ENCODE peak calls at places on chromosome X, in four cellular contexts. E is adipocyte, K is fibroblast of lung, Y is PC-3. Z is an unnamed sample. For H3K36me3, the result is how much of the 10 kb centered on the place peaks cover.

GRCh38 chrX:122087353-122087752 is 1039.9 kb downstream of the GLUD2 start:
- DNase-seq in E (peak), K (no peak), Y (no peak), Z (no peak)

GRCh38 chrX:20595928-20596550 is 329.3 kb upstream of the RPS6KA3 start:
- DNase-seq in E (peak), K (peak), Y (peak), Z (no peak)

GRCh38 chrX:40174594-40175415 is 77.0 kb upstream of the BCOR start:
- DNase-seq in E (peak), K (peak), Y (peak), Z (peak)

GRCh38 chrX:20974326-20974725 is 399.9 kb upstream of the CNKSR2 start:
- DNase-seq in E (peak), K (peak), Y (peak), Z (no peak)

GRCh38 chrX:139739138-139739537 is 31.2 kb upstream of the MCF2 start:
- DNase-seq in E (peak), K (peak), Y (peak), Z (no peak)

GRCh38 chrX:9558615-9559014 is 93.8 kb downstream of the TBL1X start:
- DNase-seq in E (no peak), K (no peak), Y (no peak), Z (no peak)

GRCh38 chrX:13685126-13685763 is 3.7 kb upstream of the RAB9A start:
- DNase-seq in E (peak), K (peak), Y (peak), Z (no peak)

GRCh38 chrX:9873952-9874351 is 87.7 kb downstream of the SHROOM2 start:
- DNase-seq in E (peak), K (no peak), Y (peak), Z (no peak)

GRCh38 chrX:70009970-70010369 is 39.8 kb downstream of the AWAT2 start:
- DNase-seq in E (no peak), K (no peak), Y (no peak), Z (no peak)

GRCh38 chrX:43949669-43950068 is 23.5 kb downstream of the NDP start:
- DNase-seq in E (peak), K (no peak), Y (peak), Z (peak)

GRCh38 chrX:10015711-10016515 is 48.8 kb downstream of the CLDN34 start:
- DNase-seq in E (peak), K (peak), Y (peak), Z (peak)

GRCh38 chrX:56600141-56600540 is 36.7 kb downstream of the UBQLN2 start:
- DNase-seq in E (no peak), K (peak), Y (no peak), Z (no peak)

GRCh38 chrX:45907776-45908175 is 637.4 kb downstream of the ZNF674 start:
- DNase-seq in E (no peak), K (no peak), Y (no peak), Z (no peak)

GRCh38 chrX:77174680-77175336 is 272.4 kb upstream of the FGF16 start:
- DNase-seq in E (no peak), K (no peak), Y (peak), Z (no peak)

GRCh38 chrX:2497961-2498780 is 2.6 kb downstream of the DHRSX start:
- DNase-seq in E (peak), K (peak), Y (no peak), Z (no peak)

GRCh38 chrX:152930516-152930915 is 32.6 kb downstream of the ZNF185 start:
- DNase-seq in E (no peak), K (no peak), Y (no peak), Z (no peak)

GRCh38 chrX:74593593-74593992 is 20.8 kb downstream of the RLIM start:
- DNase-seq in E (peak), K (no peak), Y (no peak), Z (no peak)

GRCh38 chrX:15244421-15244820 is 25.5 kb downstream of the ASB9 start:
- DNase-seq in E (no peak), K (no peak), Y (no peak), Z (no peak)

GRCh38 chrX:46257451-46257879 is 287.8 kb downstream of the ZNF674 start:
- DNase-seq in E (no peak), K (no peak), Y (peak), Z (no peak)

GRCh38 chrX:132401935-132402334 is 86.9 kb downstream of the MBNL3 start:
- DNase-seq in E (no peak), K (peak), Y (peak), Z (no peak)

GRCh38 chrX:79081895-79082512 is 62.5 kb upstream of the GPR174 start:
- DNase-seq in E (peak), K (peak), Y (peak), Z (no peak)

GRCh38 chrX:9312922-9313867 is 151.7 kb upstream of the TBL1X start:
- DNase-seq in E (no peak), K (no peak), Y (peak), Z (no peak)

GRCh38 chrX:139967300-139967699 is 2.0 kb upstream of the CXorf66 start:
- DNase-seq in E (peak), K (no peak), Y (peak), Z (no peak)

GRCh38 chrX:134727363-134727762 is 69.1 kb upstream of the PLAC1 start:
- DNase-seq in E (no peak), K (no peak), Y (peak), Z (no peak)

GRCh38 chrX:49192722-49193328 is 6.7 kb upstream of the PRICKLE3 start:
- DNase-seq in E (peak), K (peak), Y (peak), Z (no peak)

GRCh38 chrX:115344885-115345653 is 55.6 kb downstream of the LUZP4 start:
- DNase-seq in E (peak), K (peak), Y (peak), Z (peak)

GRCh38 chrX:110180176-110180927 is 137.5 kb downstream of the AMMECR1 start:
- DNase-seq in E (peak), K (peak), Y (peak), Z (no peak)

GRCh38 chrX:108945883-108946523 is 209.6 kb upstream of the IRS4 start:
- DNase-seq in E (no peak), K (no peak), Y (peak), Z (no peak)

GRCh38 chrX:39251995-39252394 is 450.7 kb downstream of the MID1IP1 start:
- DNase-seq in E (no peak), K (no peak), Y (no peak), Z (no peak)

GRCh38 chrX:98795636-98796035 is 1614.4 kb downstream of the PCDH19 start:
- DNase-seq in E (no peak), K (peak), Y (peak), Z (no peak)

GRCh38 chrX:120022763-120023162 is 54.7 kb downstream of the RHOXF2B start:
- DNase-seq in E (no peak), K (no peak), Y (no peak), Z (no peak)
- H3K9ac ChIP-seq in E (no peak), K (no peak), Y (no peak), Z (no peak)

DNA sequence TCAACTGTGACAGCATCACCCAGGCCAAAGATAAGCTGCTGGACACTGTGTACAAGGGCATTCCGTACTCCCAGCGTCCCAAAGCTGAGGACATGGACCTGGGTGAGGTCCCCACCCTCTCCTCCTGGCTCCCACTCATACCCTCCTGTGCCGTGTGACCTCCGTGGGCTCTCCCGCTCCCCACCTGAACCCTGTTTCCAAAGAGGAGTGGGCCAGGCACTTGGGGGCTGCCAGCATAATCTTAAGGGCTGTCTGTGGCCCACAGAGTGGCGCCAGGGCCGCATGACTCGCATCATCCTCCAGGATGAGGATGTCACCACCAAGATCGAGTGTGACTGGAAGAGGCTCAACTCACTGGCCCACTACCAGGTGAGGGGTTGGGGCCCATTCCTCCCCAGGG is 10.0 kb downstream of the LAGE3 start:
- DNase-seq in E (no peak), K (no peak), Y (no peak), Z (no peak)
- H3K36me3 ChIP-seq in E (half or more), K (under half), Y (under half), Z (under half)

DNA sequence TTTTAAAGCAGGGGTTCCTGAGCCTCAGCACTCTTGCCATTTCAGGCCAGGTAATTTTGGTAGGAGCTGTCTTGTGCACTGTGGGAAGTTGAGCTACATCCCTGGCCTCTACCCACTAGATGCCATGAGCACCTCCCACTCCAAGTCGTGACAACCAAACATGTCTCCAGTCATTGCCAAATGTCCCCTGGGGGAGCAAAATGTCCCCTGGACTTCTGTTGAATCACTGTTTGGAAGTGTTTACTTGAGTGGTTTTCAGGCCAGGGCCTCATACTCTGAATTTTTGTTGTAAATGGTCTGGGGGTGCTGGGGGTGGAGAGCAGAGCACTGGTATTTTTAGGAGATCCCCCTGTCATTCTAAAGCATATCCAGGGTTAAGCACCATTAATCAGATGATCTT is 3.2 kb downstream of the PDK3 start:
- DNase-seq in E (no peak), K (no peak), Y (no peak), Z (no peak)
- H3K9ac ChIP-seq in E (no peak), K (no peak), Y (no peak), Z (no peak)

GRCh38 chrX:16834811-16835210 is 35.4 kb downstream of the RBBP7 start:
- DNase-seq in E (no peak), K (peak), Y (no peak), Z (no peak)
- H3K36me3 ChIP-seq in E (half or more), K (under half), Y (half or more), Z (under half)

DNA sequence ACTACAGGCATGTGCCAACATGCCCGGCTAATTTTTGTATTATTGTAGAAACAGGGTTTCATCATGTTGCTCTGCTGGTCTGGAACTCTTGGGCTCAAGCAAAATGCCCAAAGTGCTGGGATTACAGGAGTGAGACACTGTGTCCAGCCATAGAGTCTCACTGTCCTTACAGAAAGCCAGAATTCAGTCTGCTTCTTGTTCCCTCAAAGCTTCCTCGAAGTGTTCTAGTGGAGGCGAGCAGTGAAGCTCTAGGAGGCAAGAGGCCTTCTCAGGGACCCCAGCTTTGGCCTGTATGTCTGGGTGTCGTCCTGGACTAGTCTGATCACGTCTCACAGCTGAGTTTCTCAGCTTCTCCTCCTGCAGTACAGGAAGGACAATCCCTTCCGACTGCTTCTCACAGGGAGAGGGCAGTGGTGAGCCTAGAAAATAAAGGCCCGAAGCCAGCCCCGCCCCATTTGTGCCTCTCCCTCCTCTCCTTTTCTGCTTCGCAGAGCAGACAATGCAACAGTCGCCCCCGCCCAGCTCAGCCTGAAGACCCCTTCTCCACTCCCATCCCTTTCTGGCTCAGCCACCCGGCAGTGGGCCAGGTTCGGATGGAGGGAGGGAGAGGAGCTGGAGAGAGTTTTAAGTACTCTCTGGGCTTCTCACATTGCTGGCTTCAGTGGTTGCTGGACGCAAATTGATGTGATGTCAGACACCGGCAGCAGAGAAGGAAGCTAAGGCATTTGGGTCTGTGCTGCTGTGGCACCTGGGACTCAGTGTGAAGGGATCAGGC is 11.1 kb upstream of the FAM3A start:
- DNase-seq in E (peak), K (peak), Y (peak), Z (peak)
- H3K9ac ChIP-seq in E (peak), K (no peak), Y (peak), Z (peak)

DNA sequence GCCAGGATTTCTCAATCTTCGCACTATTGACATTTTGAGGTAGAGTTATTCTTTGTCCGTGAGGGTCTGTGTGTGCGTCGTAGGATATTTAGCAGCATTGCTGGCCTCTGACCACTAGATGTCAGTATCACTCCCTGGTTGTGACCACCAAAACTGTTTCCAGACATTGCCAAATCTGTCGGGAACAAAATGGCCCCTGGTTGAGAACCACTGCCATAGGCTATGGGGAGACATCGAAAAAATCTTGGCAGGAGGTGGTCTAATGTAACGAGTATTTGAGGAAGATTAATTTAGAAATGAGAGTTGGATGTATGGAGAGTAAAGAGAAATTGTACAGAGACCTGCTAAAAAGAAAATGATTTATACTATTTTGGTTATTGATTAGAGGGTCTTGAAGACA is 108.4 kb downstream of the DOCK11 start:
- DNase-seq in E (peak), K (peak), Y (peak), Z (no peak)
- H3K36me3 ChIP-seq in E (under half), K (under half), Y (under half), Z (under half)

Z was measured in kidney.